ENCODE peak calls at places on chromosomes 6 and 20, in four cellular contexts. One of them, this sample, is unnamed.

GRCh38 chr6:11329841-11330765 is 97.6 kb upstream of the NEDD9 start:
- DNase-seq in K562: no peak
- DNase-seq in HepG2: no peak
- DNase-seq in HCT116: no peak
- DNase-seq in this sample: no peak

GRCh38 chr20:19659468-19659867 is 98.6 kb upstream of the RIN2 start:
- DNase-seq in HCT116: no peak
- DNase-seq in K562: no peak
- DNase-seq in HepG2: no peak
- DNase-seq in this sample: no peak

GRCh38 chr6:155645328-155645727 is 189.7 kb upstream of the NOX3 start:
- DNase-seq in K562: no peak
- DNase-seq in HepG2: no peak
- DNase-seq in HCT116: no peak
- DNase-seq in this sample: peak

GRCh38 chr20:45470262-45470931 is 844 bp downstream of the WFDC2 start:
- DNase-seq in HepG2: no peak
- DNase-seq in HCT116: no peak
- DNase-seq in K562: no peak
- DNase-seq in this sample: no peak

GRCh38 chr6:143515766-143516355 is 4.3 kb upstream of the FUCA2 start:
- DNase-seq in K562: no peak
- DNase-seq in HCT116: no peak
- DNase-seq in HepG2: no peak
- DNase-seq in this sample: no peak

GRCh38 chr20:52312131-52312729 is 120.7 kb upstream of the ZFP64 start:
- DNase-seq in HCT116: peak
- DNase-seq in K562: peak
- DNase-seq in HepG2: peak
- DNase-seq in this sample: peak

GRCh38 chr20:54200487-54201267 is 7.2 kb upstream of the PFDN4 start:
- DNase-seq in HCT116: no peak
- DNase-seq in K562: no peak
- DNase-seq in HepG2: no peak
- DNase-seq in this sample: no peak

GRCh38 chr20:53138454-53139291 is 166.5 kb downstream of the TSHZ2 start:
- DNase-seq in HepG2: no peak
- DNase-seq in K562: no peak
- DNase-seq in HCT116: no peak
- DNase-seq in this sample: no peak

GRCh38 chr6:42453649-42454427 is 2.1 kb upstream of the TRERF1 start:
- DNase-seq in HCT116: no peak
- DNase-seq in K562: no peak
- DNase-seq in HepG2: no peak
- DNase-seq in this sample: no peak

GRCh38 chr6:17211101-17211500 is 70.1 kb upstream of the RBM24 start:
- DNase-seq in K562: no peak
- DNase-seq in HepG2: no peak
- DNase-seq in HCT116: no peak
- DNase-seq in this sample: no peak

GRCh38 chr6:86331265-86331840 is 606.0 kb upstream of the HTR1E start:
- DNase-seq in K562: no peak
- DNase-seq in HCT116: no peak
- DNase-seq in HepG2: no peak
- DNase-seq in this sample: no peak

GRCh38 chr20:63394069-63394468 is 32.9 kb upstream of the CHRNA4 start:
- DNase-seq in HepG2: no peak
- DNase-seq in K562: no peak
- DNase-seq in HCT116: no peak
- DNase-seq in this sample: no peak

GRCh38 chr6:20830576-20830975 is 296.3 kb downstream of the CDKAL1 start:
- DNase-seq in HCT116: no peak
- DNase-seq in HepG2: no peak
- DNase-seq in K562: no peak
- DNase-seq in this sample: no peak

GRCh38 chr20:59751075-59751711 is 146.9 kb downstream of the PHACTR3 start:
- DNase-seq in HCT116: peak
- DNase-seq in K562: peak
- DNase-seq in HepG2: peak
- DNase-seq in this sample: peak

DNA sequence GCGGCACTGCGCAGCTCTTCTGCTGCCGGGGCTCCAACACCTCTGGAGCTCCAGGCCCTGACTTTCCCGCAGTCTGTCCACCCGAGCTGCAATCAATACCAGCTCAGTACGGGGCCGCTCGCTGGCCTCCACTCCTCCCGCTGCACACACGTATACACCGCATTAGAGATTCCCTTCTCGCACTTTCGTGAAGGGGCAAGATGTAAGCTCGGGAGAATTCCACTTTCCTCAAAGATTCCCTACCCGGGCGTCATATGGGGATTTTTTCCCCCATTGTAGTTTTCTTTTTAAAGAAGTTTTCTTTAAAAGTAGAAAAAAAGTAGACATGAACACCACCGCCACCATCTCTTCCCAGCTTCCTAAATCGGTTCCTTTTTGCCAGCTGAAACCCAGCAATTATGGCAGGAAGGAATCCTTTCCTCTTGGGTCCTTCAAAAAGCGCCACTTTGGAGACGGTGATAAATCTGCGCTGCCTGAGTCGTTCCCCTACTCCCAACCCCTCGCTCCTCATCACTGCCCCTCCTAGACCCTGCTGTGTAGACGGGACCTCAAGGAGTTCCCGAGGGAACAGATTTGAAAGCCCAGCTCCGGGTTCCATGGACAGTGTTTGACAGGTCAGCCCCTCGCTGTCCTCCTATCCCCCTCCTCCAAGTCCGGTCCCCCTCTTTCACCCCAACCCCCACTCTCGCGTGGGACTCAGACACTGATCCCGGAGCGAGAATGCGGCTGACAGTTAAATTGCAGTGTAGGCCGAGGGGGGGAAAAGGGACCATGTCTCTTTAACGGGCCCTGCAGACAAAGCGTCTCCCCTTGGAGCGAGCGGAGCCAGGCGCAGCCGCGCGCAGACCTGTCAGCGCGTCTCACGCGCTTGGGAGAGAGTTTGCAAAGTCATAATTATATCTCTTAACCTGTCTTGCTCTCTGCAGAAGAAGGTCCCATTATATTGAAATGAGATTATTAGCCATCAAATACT is 39.5 kb downstream of the NCR2 start:
- DNase-seq in HepG2: no peak
- DNase-seq in HCT116: no peak
- DNase-seq in K562: no peak
- DNase-seq in this sample: no peak
- TF ChIP-seq SIN3A in HepG2: no peak
- TF ChIP-seq SIN3A in HCT116: no peak
- TF ChIP-seq SIN3A in K562: no peak
- TF ChIP-seq SIN3A in this sample: no peak

GRCh38 chr6:26333458-26334297 is 31.3 kb upstream of the BTN3A2 start:
- DNase-seq in K562: no peak
- DNase-seq in HepG2: no peak
- DNase-seq in HCT116: no peak
- DNase-seq in this sample: no peak

GRCh38 chr6:26331809-26332226 is 33.2 kb upstream of the BTN3A2 start:
- DNase-seq in K562: peak
- DNase-seq in HepG2: no peak
- DNase-seq in HCT116: no peak
- DNase-seq in this sample: no peak

GRCh38 chr6:26330835-26331808 is 33.9 kb upstream of the BTN3A2 start:
- DNase-seq in K562: peak
- DNase-seq in HepG2: peak
- DNase-seq in HCT116: no peak
- DNase-seq in this sample: no peak

GRCh38 chr6:26332408-26332807 is 32.6 kb upstream of the BTN3A2 start:
- DNase-seq in HepG2: no peak
- DNase-seq in HCT116: no peak
- DNase-seq in K562: no peak
- DNase-seq in this sample: no peak

GRCh38 chr6:26332843-26333242 is 32.2 kb upstream of the BTN3A2 start:
- DNase-seq in HCT116: no peak
- DNase-seq in K562: no peak
- DNase-seq in HepG2: no peak
- DNase-seq in this sample: no peak
- TF ChIP-seq TCF7L2 in HCT116: no peak
- TF ChIP-seq TCF7L2 in K562: no peak
- TF ChIP-seq TCF7L2 in HepG2: no peak
- TF ChIP-seq TCF7L2 in this sample: no peak

DNA sequence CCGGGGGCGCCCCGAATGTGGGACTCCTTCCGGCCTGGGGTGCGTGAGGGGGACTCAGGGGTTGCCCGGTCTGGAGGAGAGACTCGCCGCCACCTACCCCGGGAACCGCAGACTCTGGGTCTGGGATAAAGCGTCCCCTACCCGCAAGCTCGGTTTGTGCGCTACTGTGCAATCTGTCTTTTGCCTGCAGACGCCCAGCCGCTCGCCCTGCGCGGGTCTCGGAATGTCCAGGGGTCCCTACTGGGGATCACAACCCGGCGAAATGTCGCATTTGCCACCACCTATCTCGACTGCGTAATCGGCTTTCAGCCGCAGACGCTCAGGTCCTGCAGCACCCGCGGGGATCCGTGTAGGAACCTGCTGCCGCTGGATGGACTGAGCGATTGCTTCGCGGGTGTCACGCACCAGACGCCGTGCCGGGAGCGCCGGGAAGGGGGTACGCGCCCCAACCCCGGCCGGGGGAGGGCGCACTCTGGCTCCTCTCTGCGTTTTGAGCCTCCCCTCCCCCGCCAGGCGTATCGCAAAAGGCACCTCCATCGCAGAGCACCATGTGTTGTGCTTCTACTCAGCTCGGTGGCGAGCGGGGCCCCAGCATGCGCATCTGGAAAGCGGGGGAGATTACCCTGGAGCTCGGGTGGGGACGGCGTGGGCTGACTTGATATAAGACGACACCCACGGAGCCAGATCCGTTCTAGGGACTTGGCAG is 824 bp upstream of the PTPRA start:
- DNase-seq in K562: peak
- DNase-seq in HCT116: no peak
- DNase-seq in HepG2: peak
- DNase-seq in this sample: no peak
- TF ChIP-seq CTCF in K562: peak
- TF ChIP-seq CTCF in HCT116: no peak
- TF ChIP-seq CTCF in HepG2: peak
- TF ChIP-seq CTCF in this sample: peak

DNA sequence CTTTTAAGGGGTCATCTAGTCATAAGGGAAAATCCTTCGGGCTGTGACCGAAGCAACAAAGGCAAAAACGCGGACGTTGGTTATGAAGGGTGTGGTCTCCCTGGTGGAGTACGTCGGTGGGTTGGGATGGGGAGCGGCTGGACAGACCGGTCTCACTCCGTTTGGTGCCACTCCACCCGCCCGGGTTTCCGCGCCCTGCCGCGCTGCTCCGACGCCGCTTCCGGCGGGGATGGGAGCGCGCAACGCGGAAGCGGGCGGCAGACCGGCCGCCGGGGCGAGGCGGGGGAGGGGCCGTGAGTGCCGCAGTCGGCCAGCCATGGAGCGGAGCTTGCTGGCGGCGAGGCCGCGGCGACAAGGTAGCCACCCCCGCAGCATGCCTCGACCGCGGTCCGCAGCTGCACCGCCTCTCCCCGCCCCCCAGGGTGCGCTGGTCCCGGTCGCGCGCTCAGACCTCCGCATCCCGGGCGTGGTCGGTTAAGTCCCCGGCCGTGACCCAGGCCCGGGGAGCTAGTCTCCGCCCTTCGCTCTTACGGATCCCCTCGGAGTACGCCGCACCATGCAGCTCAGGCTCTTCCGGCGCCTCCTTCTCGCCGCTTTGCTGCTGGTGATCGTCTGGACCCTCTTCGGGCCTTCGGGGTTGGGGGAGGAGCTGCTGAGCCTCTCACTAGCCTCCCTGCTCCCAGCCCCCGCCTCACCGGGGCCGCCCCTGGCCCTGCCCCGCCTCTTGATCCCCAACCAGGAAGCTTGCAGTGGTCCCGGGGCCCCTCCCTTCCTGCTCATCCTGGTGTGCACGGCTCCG is at the start of gene B3GALT4:
- DNase-seq in HCT116: no peak
- DNase-seq in HepG2: no peak
- DNase-seq in K562: peak
- DNase-seq in this sample: no peak
- TF ChIP-seq SIN3A in HCT116: no peak
- TF ChIP-seq SIN3A in HepG2: no peak
- TF ChIP-seq SIN3A in K562: peak
- TF ChIP-seq SIN3A in this sample: peak

GRCh38 chr20:22338140-22338708 is 246.1 kb downstream of the FOXA2 start:
- DNase-seq in K562: no peak
- DNase-seq in HCT116: no peak
- DNase-seq in HepG2: no peak
- DNase-seq in this sample: no peak

GRCh38 chr20:22342410-22342809 is 242.0 kb downstream of the FOXA2 start:
- DNase-seq in HCT116: no peak
- DNase-seq in HepG2: no peak
- DNase-seq in K562: no peak
- DNase-seq in this sample: no peak

GRCh38 chr20:22339946-22340345 is 244.4 kb downstream of the FOXA2 start:
- DNase-seq in K562: no peak
- DNase-seq in HCT116: no peak
- DNase-seq in HepG2: no peak
- DNase-seq in this sample: no peak

GRCh38 chr20:22341508-22341907 is 242.9 kb downstream of the FOXA2 start:
- DNase-seq in K562: no peak
- DNase-seq in HepG2: peak
- DNase-seq in HCT116: peak
- DNase-seq in this sample: peak

GRCh38 chr20:22339091-22339881 is 245.1 kb downstream of the FOXA2 start:
- DNase-seq in HepG2: peak
- DNase-seq in HCT116: peak
- DNase-seq in K562: peak
- DNase-seq in this sample: peak
- TF ChIP-seq TCF7L2 in HepG2: no peak
- TF ChIP-seq TCF7L2 in HCT116: no peak
- TF ChIP-seq TCF7L2 in K562: no peak
- TF ChIP-seq TCF7L2 in this sample: no peak

GRCh38 chr6:154166140-154166539 is 127.1 kb downstream of the OPRM1 start:
- DNase-seq in HCT116: no peak
- DNase-seq in K562: no peak
- DNase-seq in HepG2: no peak
- DNase-seq in this sample: no peak
- TF ChIP-seq CTCF in HCT116: peak
- TF ChIP-seq CTCF in K562: peak
- TF ChIP-seq CTCF in HepG2: peak
- TF ChIP-seq CTCF in this sample: peak